ENCODE peak calls at places on chromosomes 3 and 15, in eight cellular contexts. One of them, this sample, is unnamed.

GRCh38 chr15:64930778-64931240 is 19.1 kb downstream of the ANKDD1A start:
- DNase-seq in fibroblast of lung: peak
- DNase-seq in omental fat pad: no peak
- DNase-seq in fibroblast of villous mesenchyme: peak
- DNase-seq in hepatocyte: no peak
- DNase-seq in activated B cell treated with CpG ODN at 0.5 μM for 24 hours: no peak
- DNase-seq in upper lobe of left lung: no peak
- DNase-seq in B cell: no peak
- DNase-seq in this sample: no peak

GRCh38 chr15:38670142-38671002 is 105.8 kb upstream of the RASGRP1 start:
- DNase-seq in fibroblast of lung: no peak
- DNase-seq in omental fat pad: no peak
- DNase-seq in fibroblast of villous mesenchyme: no peak
- DNase-seq in hepatocyte: no peak
- DNase-seq in activated B cell treated with CpG ODN at 0.5 μM for 24 hours: peak
- DNase-seq in upper lobe of left lung: peak
- DNase-seq in B cell: peak
- DNase-seq in this sample: no peak

GRCh38 chr3:71461749-71462483 is 121.6 kb downstream of the FOXP1 start:
- DNase-seq in fibroblast of lung: no peak
- DNase-seq in omental fat pad: no peak
- DNase-seq in fibroblast of villous mesenchyme: peak
- DNase-seq in hepatocyte: no peak
- DNase-seq in activated B cell treated with CpG ODN at 0.5 μM for 24 hours: no peak
- DNase-seq in upper lobe of left lung: no peak
- DNase-seq in B cell: no peak
- DNase-seq in this sample: no peak

GRCh38 chr3:160296591-160296990 is 71.4 kb downstream of the C3orf80 start:
- DNase-seq in fibroblast of lung: peak
- DNase-seq in omental fat pad: no peak
- DNase-seq in fibroblast of villous mesenchyme: peak
- DNase-seq in hepatocyte: no peak
- DNase-seq in activated B cell treated with CpG ODN at 0.5 μM for 24 hours: no peak
- DNase-seq in upper lobe of left lung: no peak
- DNase-seq in B cell: no peak
- DNase-seq in this sample: no peak

GRCh38 chr3:97872209-97873042 is 50.6 kb downstream of the CRYBG3 start:
- DNase-seq in fibroblast of lung: peak
- DNase-seq in omental fat pad: no peak
- DNase-seq in fibroblast of villous mesenchyme: peak
- DNase-seq in hepatocyte: peak
- DNase-seq in activated B cell treated with CpG ODN at 0.5 μM for 24 hours: no peak
- DNase-seq in upper lobe of left lung: no peak
- DNase-seq in B cell: no peak
- DNase-seq in this sample: no peak

GRCh38 chr3:182795383-182795782 is 2.1 kb downstream of the ATP11B start:
- DNase-seq in fibroblast of lung: no peak
- DNase-seq in omental fat pad: no peak
- DNase-seq in fibroblast of villous mesenchyme: peak
- DNase-seq in hepatocyte: peak
- DNase-seq in activated B cell treated with CpG ODN at 0.5 μM for 24 hours: no peak
- DNase-seq in upper lobe of left lung: peak
- DNase-seq in B cell: peak
- DNase-seq in this sample: peak

GRCh38 chr3:115615001-115615447 is 8.3 kb upstream of the GAP43 start:
- DNase-seq in fibroblast of lung: peak
- DNase-seq in omental fat pad: no peak
- DNase-seq in fibroblast of villous mesenchyme: peak
- DNase-seq in hepatocyte: peak
- DNase-seq in activated B cell treated with CpG ODN at 0.5 μM for 24 hours: no peak
- DNase-seq in upper lobe of left lung: no peak
- DNase-seq in B cell: no peak
- DNase-seq in this sample: no peak

GRCh38 chr3:101567528-101568317 is 6.1 kb downstream of the TRMT10C start:
- DNase-seq in fibroblast of lung: peak
- DNase-seq in omental fat pad: no peak
- DNase-seq in fibroblast of villous mesenchyme: peak
- DNase-seq in hepatocyte: no peak
- DNase-seq in activated B cell treated with CpG ODN at 0.5 μM for 24 hours: no peak
- DNase-seq in upper lobe of left lung: no peak
- DNase-seq in B cell: no peak
- DNase-seq in this sample: no peak

GRCh38 chr3:123424321-123424998 is 24.4 kb downstream of the ADCY5 start:
- DNase-seq in fibroblast of lung: no peak
- DNase-seq in omental fat pad: no peak
- DNase-seq in fibroblast of villous mesenchyme: no peak
- DNase-seq in hepatocyte: no peak
- DNase-seq in activated B cell treated with CpG ODN at 0.5 μM for 24 hours: no peak
- DNase-seq in upper lobe of left lung: no peak
- DNase-seq in B cell: no peak
- DNase-seq in this sample: no peak

GRCh38 chr15:92634641-92635272 is 20.8 kb downstream of the FAM174B start:
- DNase-seq in fibroblast of lung: no peak
- DNase-seq in omental fat pad: no peak
- DNase-seq in fibroblast of villous mesenchyme: no peak
- DNase-seq in hepatocyte: no peak
- DNase-seq in activated B cell treated with CpG ODN at 0.5 μM for 24 hours: no peak
- DNase-seq in upper lobe of left lung: no peak
- DNase-seq in B cell: no peak
- DNase-seq in this sample: no peak

GRCh38 chr3:9102240-9102841 is 139.1 kb upstream of the RAD18 start:
- DNase-seq in fibroblast of lung: no peak
- DNase-seq in omental fat pad: no peak
- DNase-seq in fibroblast of villous mesenchyme: no peak
- DNase-seq in hepatocyte: no peak
- DNase-seq in activated B cell treated with CpG ODN at 0.5 μM for 24 hours: no peak
- DNase-seq in upper lobe of left lung: no peak
- DNase-seq in B cell: no peak
- DNase-seq in this sample: no peak

DNA sequence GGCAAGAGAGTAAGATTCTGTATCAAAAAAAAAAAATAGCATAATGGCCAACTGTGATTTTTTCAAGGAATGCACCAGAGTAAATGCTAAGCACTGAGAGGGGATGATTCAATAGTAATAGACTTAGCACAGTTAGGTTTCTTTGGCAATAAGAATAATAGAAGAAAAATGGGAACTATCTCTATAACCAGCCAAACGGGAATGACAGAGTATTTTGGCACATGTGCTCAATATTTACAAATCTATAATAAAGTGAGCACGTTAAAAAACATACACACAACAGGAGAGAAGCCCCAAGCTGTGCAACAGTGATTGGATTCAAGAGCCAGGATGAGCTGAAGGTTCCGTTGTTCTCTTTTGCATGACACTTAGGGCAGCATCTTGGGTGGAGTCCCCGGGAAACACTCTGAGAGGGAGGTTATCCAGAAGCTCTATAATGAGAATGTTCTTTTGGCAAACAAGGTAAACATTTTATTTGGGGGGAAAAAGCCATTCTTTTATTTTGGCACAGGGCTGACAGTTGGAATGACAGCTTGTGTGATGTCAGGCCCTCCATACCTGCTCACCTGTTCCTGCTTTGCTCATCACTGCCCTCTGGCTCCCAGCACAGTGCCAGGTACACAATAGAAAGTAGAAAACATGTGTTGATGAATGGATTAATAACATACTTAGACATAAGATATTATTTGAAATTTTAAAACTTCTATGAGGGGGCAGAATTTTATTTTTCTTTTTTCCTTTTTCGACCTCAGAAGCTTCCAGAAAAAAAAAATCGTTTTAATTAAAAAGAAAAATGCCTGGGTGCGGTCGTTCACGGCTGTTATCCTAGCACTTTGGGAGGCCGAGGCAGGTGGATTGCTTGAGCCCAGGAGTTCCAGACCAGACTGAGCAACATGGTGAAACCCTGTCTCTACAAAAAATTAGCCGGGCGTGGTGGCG is 44.0 kb upstream of the MUC4 start:
- DNase-seq in fibroblast of lung: no peak
- DNase-seq in omental fat pad: no peak
- DNase-seq in fibroblast of villous mesenchyme: no peak
- DNase-seq in hepatocyte: no peak
- DNase-seq in activated B cell treated with CpG ODN at 0.5 μM for 24 hours: no peak
- DNase-seq in upper lobe of left lung: no peak
- DNase-seq in B cell: no peak
- DNase-seq in this sample: no peak
- TF ChIP-seq CTCF in fibroblast of lung: no peak
- TF ChIP-seq CTCF in omental fat pad: no peak
- TF ChIP-seq CTCF in fibroblast of villous mesenchyme: no peak
- TF ChIP-seq CTCF in hepatocyte: peak
- TF ChIP-seq CTCF in activated B cell treated with CpG ODN at 0.5 μM for 24 hours: no peak
- TF ChIP-seq CTCF in upper lobe of left lung: no peak
- TF ChIP-seq CTCF in B cell: no peak
- TF ChIP-seq CTCF in this sample: peak

GRCh38 chr3:39180183-39180545 is 12.2 kb downstream of the XIRP1 start:
- DNase-seq in fibroblast of lung: no peak
- DNase-seq in omental fat pad: no peak
- DNase-seq in fibroblast of villous mesenchyme: no peak
- DNase-seq in hepatocyte: no peak
- DNase-seq in activated B cell treated with CpG ODN at 0.5 μM for 24 hours: no peak
- DNase-seq in upper lobe of left lung: no peak
- DNase-seq in B cell: no peak
- DNase-seq in this sample: peak

GRCh38 chr3:39181408-39182335 is 10.7 kb downstream of the XIRP1 start:
- DNase-seq in fibroblast of lung: no peak
- DNase-seq in omental fat pad: no peak
- DNase-seq in fibroblast of villous mesenchyme: no peak
- DNase-seq in hepatocyte: no peak
- DNase-seq in activated B cell treated with CpG ODN at 0.5 μM for 24 hours: no peak
- DNase-seq in upper lobe of left lung: no peak
- DNase-seq in B cell: no peak
- DNase-seq in this sample: no peak

GRCh38 chr3:39183231-39184080 is 8.9 kb downstream of the XIRP1 start:
- DNase-seq in fibroblast of lung: no peak
- DNase-seq in omental fat pad: no peak
- DNase-seq in fibroblast of villous mesenchyme: no peak
- DNase-seq in hepatocyte: no peak
- DNase-seq in activated B cell treated with CpG ODN at 0.5 μM for 24 hours: no peak
- DNase-seq in upper lobe of left lung: no peak
- DNase-seq in B cell: no peak
- DNase-seq in this sample: no peak

GRCh38 chr3:39178553-39178952 is 13.8 kb downstream of the XIRP1 start:
- DNase-seq in fibroblast of lung: peak
- DNase-seq in omental fat pad: no peak
- DNase-seq in fibroblast of villous mesenchyme: peak
- DNase-seq in hepatocyte: no peak
- DNase-seq in activated B cell treated with CpG ODN at 0.5 μM for 24 hours: no peak
- DNase-seq in upper lobe of left lung: no peak
- DNase-seq in B cell: no peak
- DNase-seq in this sample: no peak

DNA sequence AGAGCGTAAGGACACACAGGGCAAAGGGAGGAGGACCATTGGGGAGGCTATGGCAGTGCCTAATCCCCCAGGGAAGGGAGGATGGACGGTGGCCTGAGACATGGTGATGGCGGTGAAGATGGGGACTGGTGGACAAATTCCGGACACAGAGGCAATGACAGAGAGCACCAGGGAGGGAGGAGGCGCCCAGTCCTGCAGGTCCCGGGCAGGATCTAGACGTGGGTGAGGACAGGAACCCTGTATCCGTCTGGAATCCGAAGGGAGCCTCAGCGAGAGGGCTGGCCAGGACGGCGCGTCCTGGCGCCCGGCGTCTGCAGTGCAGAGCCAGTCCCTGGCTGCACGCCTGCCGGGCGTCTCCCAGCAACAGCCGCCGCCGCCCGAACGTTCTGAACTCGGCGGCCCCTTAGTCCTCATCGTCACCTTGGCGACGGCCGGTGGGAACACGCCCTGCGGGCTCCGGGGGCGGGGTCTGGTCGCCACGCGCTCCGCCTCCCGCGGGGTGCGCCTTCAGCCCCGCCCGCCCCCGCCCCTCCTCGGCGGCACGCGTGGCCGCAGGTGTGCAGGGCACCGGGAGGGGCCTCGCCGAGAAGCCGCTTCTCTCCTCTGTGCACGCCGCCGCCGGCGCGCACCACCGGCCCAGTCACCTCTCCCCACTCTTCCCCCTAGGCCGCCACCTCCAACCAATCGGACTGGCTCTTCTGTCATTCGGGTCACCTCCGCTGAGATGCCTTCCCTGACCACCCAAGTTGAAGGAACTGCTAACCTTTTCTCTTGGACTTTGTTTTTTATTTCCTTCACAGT is 11.6 kb downstream of the XIRP1 start:
- DNase-seq in fibroblast of lung: peak
- DNase-seq in omental fat pad: peak
- DNase-seq in fibroblast of villous mesenchyme: peak
- DNase-seq in hepatocyte: peak
- DNase-seq in activated B cell treated with CpG ODN at 0.5 μM for 24 hours: peak
- DNase-seq in upper lobe of left lung: peak
- DNase-seq in B cell: peak
- DNase-seq in this sample: peak
- TF ChIP-seq CTCF in fibroblast of lung: no peak
- TF ChIP-seq CTCF in omental fat pad: no peak
- TF ChIP-seq CTCF in fibroblast of villous mesenchyme: peak
- TF ChIP-seq CTCF in hepatocyte: peak
- TF ChIP-seq CTCF in activated B cell treated with CpG ODN at 0.5 μM for 24 hours: no peak
- TF ChIP-seq CTCF in upper lobe of left lung: peak
- TF ChIP-seq CTCF in B cell: no peak
- TF ChIP-seq CTCF in this sample: no peak

DNA sequence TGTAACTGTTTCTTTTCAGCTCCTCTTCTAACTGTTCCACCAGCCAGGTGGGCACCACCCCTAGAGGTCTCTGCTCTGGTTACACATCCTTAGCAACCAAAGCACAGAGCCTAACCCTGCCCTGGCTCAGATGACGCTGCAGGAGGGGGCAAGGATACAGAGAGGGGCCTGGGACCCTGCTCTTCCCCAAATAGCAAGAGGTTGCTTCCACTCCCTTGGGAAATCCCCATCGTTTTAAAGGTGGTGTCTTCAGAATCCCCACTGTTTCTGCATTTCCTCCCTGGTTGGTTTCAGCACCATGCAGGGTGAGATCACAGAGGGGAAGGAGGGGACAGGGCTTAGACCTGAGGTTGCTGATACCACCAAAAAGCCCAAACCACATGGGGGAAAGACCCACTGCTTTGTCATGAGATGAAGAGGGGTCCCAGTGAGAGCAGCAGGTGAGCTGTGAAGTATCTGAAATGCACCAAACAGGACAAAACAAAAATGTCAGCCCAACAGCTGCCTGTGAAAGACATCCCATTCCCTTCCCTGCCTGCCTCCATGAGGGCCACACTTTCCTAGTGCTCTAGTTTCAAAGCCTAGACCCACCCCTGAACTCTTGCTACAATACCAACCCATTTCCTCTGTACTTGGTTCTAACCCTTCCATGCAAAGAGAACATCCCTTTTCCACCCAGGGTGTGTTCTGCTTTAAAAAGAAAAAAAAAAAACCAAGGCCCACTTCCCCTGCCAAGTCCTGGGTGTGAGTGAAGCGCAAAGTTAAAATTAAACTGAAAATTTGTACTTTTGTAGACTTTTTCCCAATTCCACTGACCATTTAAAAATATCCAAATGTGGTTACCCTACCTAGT is 29.0 kb downstream of the ANP32A start:
- DNase-seq in fibroblast of lung: no peak
- DNase-seq in omental fat pad: no peak
- DNase-seq in fibroblast of villous mesenchyme: no peak
- DNase-seq in hepatocyte: no peak
- DNase-seq in activated B cell treated with CpG ODN at 0.5 μM for 24 hours: peak
- DNase-seq in upper lobe of left lung: no peak
- DNase-seq in B cell: peak
- DNase-seq in this sample: peak
- TF ChIP-seq CTCF in fibroblast of lung: no peak
- TF ChIP-seq CTCF in omental fat pad: no peak
- TF ChIP-seq CTCF in fibroblast of villous mesenchyme: no peak
- TF ChIP-seq CTCF in hepatocyte: no peak
- TF ChIP-seq CTCF in activated B cell treated with CpG ODN at 0.5 μM for 24 hours: no peak
- TF ChIP-seq CTCF in upper lobe of left lung: no peak
- TF ChIP-seq CTCF in B cell: peak
- TF ChIP-seq CTCF in this sample: no peak

GRCh38 chr3:107522510-107523360 is at the start of gene BBX:
- DNase-seq in fibroblast of lung: peak
- DNase-seq in omental fat pad: peak
- DNase-seq in fibroblast of villous mesenchyme: peak
- DNase-seq in hepatocyte: peak
- DNase-seq in activated B cell treated with CpG ODN at 0.5 μM for 24 hours: peak
- DNase-seq in upper lobe of left lung: peak
- DNase-seq in B cell: peak
- DNase-seq in this sample: peak
- TF ChIP-seq CTCF in fibroblast of lung: no peak
- TF ChIP-seq CTCF in omental fat pad: no peak
- TF ChIP-seq CTCF in fibroblast of villous mesenchyme: no peak
- TF ChIP-seq CTCF in hepatocyte: no peak
- TF ChIP-seq CTCF in activated B cell treated with CpG ODN at 0.5 μM for 24 hours: no peak
- TF ChIP-seq CTCF in upper lobe of left lung: no peak
- TF ChIP-seq CTCF in B cell: no peak
- TF ChIP-seq CTCF in this sample: no peak